ENCODE peak calls at places on chromosomes 4 and X, in six cellular contexts. One of them, this sample, is unnamed.

GRCh38 chr4:155657169-155657568 is 9.5 kb upstream of the GUCY1A1 start:
- DNase-seq in mesenchymal stem cell: no peak
- DNase-seq in neuronal stem cell: no peak
- DNase-seq in IMR-90: no peak
- DNase-seq in H9: no peak
- DNase-seq in H1: no peak
- DNase-seq in this sample: no peak

GRCh38 chr4:168587326-168588125 is 90.7 kb downstream of the PALLD start:
- DNase-seq in mesenchymal stem cell: peak
- DNase-seq in neuronal stem cell: no peak
- DNase-seq in IMR-90: peak
- DNase-seq in H9: no peak
- DNase-seq in H1: no peak
- DNase-seq in this sample: peak

GRCh38 chr4:54276633-54277426 is 47.7 kb downstream of the PDGFRA start:
- DNase-seq in mesenchymal stem cell: no peak
- DNase-seq in neuronal stem cell: no peak
- DNase-seq in IMR-90: no peak
- DNase-seq in H9: peak
- DNase-seq in H1: peak
- DNase-seq in this sample: peak

GRCh38 chr4:185624248-185624568 is 88.9 kb upstream of the PDLIM3 start:
- DNase-seq in mesenchymal stem cell: no peak
- DNase-seq in neuronal stem cell: no peak
- DNase-seq in IMR-90: no peak
- DNase-seq in H9: no peak
- DNase-seq in H1: no peak
- DNase-seq in this sample: no peak

GRCh38 chr4:46032061-46032460 is 91.8 kb downstream of the GABRG1 start:
- DNase-seq in mesenchymal stem cell: no peak
- DNase-seq in neuronal stem cell: no peak
- DNase-seq in IMR-90: no peak
- DNase-seq in H9: no peak
- DNase-seq in H1: no peak
- DNase-seq in this sample: no peak

GRCh38 chr4:41214158-41215146 is at the start of gene APBB2:
- DNase-seq in mesenchymal stem cell: peak
- DNase-seq in neuronal stem cell: peak
- DNase-seq in IMR-90: peak
- DNase-seq in H9: peak
- DNase-seq in H1: peak
- DNase-seq in this sample: peak

GRCh38 chrX:27966955-27967354 is 14.3 kb downstream of the DCAF8L1 start:
- DNase-seq in mesenchymal stem cell: peak
- DNase-seq in neuronal stem cell: no peak
- DNase-seq in IMR-90: peak
- DNase-seq in H9: no peak
- DNase-seq in H1: no peak
- DNase-seq in this sample: no peak

GRCh38 chrX:23381688-23382087 is 47.0 kb downstream of the PTCHD1 start:
- DNase-seq in mesenchymal stem cell: no peak
- DNase-seq in neuronal stem cell: no peak
- DNase-seq in IMR-90: no peak
- DNase-seq in H9: no peak
- DNase-seq in H1: no peak
- DNase-seq in this sample: no peak

GRCh38 chrX:627510-627964 is 3.1 kb upstream of the SHOX start:
- DNase-seq in mesenchymal stem cell: no peak
- DNase-seq in neuronal stem cell: no peak
- DNase-seq in IMR-90: no peak
- DNase-seq in H9: peak
- DNase-seq in H1: no peak
- DNase-seq in this sample: no peak

GRCh38 chr4:108060164-108060563 is 70.5 kb downstream of the HADH start:
- DNase-seq in mesenchymal stem cell: peak
- DNase-seq in neuronal stem cell: peak
- DNase-seq in IMR-90: peak
- DNase-seq in H9: peak
- DNase-seq in H1: no peak
- DNase-seq in this sample: peak

GRCh38 chrX:139692506-139692849 is 15.5 kb downstream of the MCF2 start:
- DNase-seq in mesenchymal stem cell: no peak
- DNase-seq in neuronal stem cell: no peak
- DNase-seq in IMR-90: no peak
- DNase-seq in H9: peak
- DNase-seq in H1: no peak
- DNase-seq in this sample: peak

GRCh38 chr4:147760176-147760575 is 28.3 kb downstream of the ARHGAP10 start:
- DNase-seq in mesenchymal stem cell: no peak
- DNase-seq in neuronal stem cell: no peak
- DNase-seq in IMR-90: no peak
- DNase-seq in H9: no peak
- DNase-seq in H1: no peak
- DNase-seq in this sample: no peak

GRCh38 chr4:73698217-73698616 is 42.2 kb upstream of the CXCL8 start:
- DNase-seq in mesenchymal stem cell: no peak
- DNase-seq in neuronal stem cell: no peak
- DNase-seq in IMR-90: peak
- DNase-seq in H9: no peak
- DNase-seq in H1: no peak
- DNase-seq in this sample: no peak

GRCh38 chr4:86582453-86582852 is 11.7 kb upstream of the PTPN13 start:
- DNase-seq in mesenchymal stem cell: no peak
- DNase-seq in neuronal stem cell: no peak
- DNase-seq in IMR-90: no peak
- DNase-seq in H9: no peak
- DNase-seq in H1: no peak
- DNase-seq in this sample: no peak

GRCh38 chrX:136712631-136713030 is 64.7 kb downstream of the CD40LG start:
- DNase-seq in mesenchymal stem cell: no peak
- DNase-seq in neuronal stem cell: no peak
- DNase-seq in IMR-90: no peak
- DNase-seq in H9: no peak
- DNase-seq in H1: no peak
- DNase-seq in this sample: no peak

GRCh38 chrX:23509256-23509655 is 158.0 kb upstream of the PRDX4 start:
- DNase-seq in mesenchymal stem cell: no peak
- DNase-seq in neuronal stem cell: no peak
- DNase-seq in IMR-90: no peak
- DNase-seq in H9: peak
- DNase-seq in H1: no peak
- DNase-seq in this sample: peak

GRCh38 chr4:89878611-89879010 is 16.0 kb upstream of the MMRN1 start:
- DNase-seq in mesenchymal stem cell: no peak
- DNase-seq in neuronal stem cell: no peak
- DNase-seq in IMR-90: no peak
- DNase-seq in H9: no peak
- DNase-seq in H1: no peak
- DNase-seq in this sample: no peak

GRCh38 chr4:54067163-54067562 is 2.8 kb upstream of the CHIC2 start:
- DNase-seq in mesenchymal stem cell: peak
- DNase-seq in neuronal stem cell: no peak
- DNase-seq in IMR-90: peak
- DNase-seq in H9: no peak
- DNase-seq in H1: no peak
- DNase-seq in this sample: no peak

GRCh38 chr4:101835121-101835904 is 44.8 kb downstream of the BANK1 start:
- DNase-seq in mesenchymal stem cell: peak
- DNase-seq in neuronal stem cell: no peak
- DNase-seq in IMR-90: peak
- DNase-seq in H9: no peak
- DNase-seq in H1: no peak
- DNase-seq in this sample: no peak

GRCh38 chrX:2609431-2610238 is 81.5 kb upstream of the CD99 start:
- DNase-seq in mesenchymal stem cell: peak
- DNase-seq in neuronal stem cell: no peak
- DNase-seq in IMR-90: peak
- DNase-seq in H9: no peak
- DNase-seq in H1: no peak
- DNase-seq in this sample: peak

GRCh38 chrX:43949669-43950068 is 23.5 kb downstream of the NDP start:
- DNase-seq in mesenchymal stem cell: no peak
- DNase-seq in neuronal stem cell: no peak
- DNase-seq in IMR-90: no peak
- DNase-seq in H9: peak
- DNase-seq in H1: peak
- DNase-seq in this sample: peak

GRCh38 chr4:123749408-123749807 is 352.8 kb downstream of the SPRY1 start:
- DNase-seq in mesenchymal stem cell: no peak
- DNase-seq in neuronal stem cell: no peak
- DNase-seq in IMR-90: no peak
- DNase-seq in H9: no peak
- DNase-seq in H1: no peak
- DNase-seq in this sample: peak

GRCh38 chrX:17154001-17154400 is 207.5 kb downstream of the REPS2 start:
- DNase-seq in mesenchymal stem cell: no peak
- DNase-seq in neuronal stem cell: no peak
- DNase-seq in IMR-90: no peak
- DNase-seq in H9: no peak
- DNase-seq in H1: no peak
- DNase-seq in this sample: no peak

GRCh38 chrX:51148848-51149247 is 183.8 kb upstream of the NUDT10 start:
- DNase-seq in mesenchymal stem cell: no peak
- DNase-seq in neuronal stem cell: no peak
- DNase-seq in IMR-90: no peak
- DNase-seq in H9: peak
- DNase-seq in H1: peak
- DNase-seq in this sample: peak

GRCh38 chr4:76147454-76148141 is 599 bp downstream of the NUP54 start:
- DNase-seq in mesenchymal stem cell: peak
- DNase-seq in neuronal stem cell: peak
- DNase-seq in IMR-90: peak
- DNase-seq in H9: peak
- DNase-seq in H1: peak
- DNase-seq in this sample: peak
- H2BK5ac ChIP-seq in mesenchymal stem cell: peak
- H2BK5ac ChIP-seq in neuronal stem cell: peak
- H2BK5ac ChIP-seq in IMR-90: peak
- H2BK5ac ChIP-seq in H9: no peak
- H2BK5ac ChIP-seq in H1: peak
- H2BK5ac ChIP-seq in this sample: peak

DNA sequence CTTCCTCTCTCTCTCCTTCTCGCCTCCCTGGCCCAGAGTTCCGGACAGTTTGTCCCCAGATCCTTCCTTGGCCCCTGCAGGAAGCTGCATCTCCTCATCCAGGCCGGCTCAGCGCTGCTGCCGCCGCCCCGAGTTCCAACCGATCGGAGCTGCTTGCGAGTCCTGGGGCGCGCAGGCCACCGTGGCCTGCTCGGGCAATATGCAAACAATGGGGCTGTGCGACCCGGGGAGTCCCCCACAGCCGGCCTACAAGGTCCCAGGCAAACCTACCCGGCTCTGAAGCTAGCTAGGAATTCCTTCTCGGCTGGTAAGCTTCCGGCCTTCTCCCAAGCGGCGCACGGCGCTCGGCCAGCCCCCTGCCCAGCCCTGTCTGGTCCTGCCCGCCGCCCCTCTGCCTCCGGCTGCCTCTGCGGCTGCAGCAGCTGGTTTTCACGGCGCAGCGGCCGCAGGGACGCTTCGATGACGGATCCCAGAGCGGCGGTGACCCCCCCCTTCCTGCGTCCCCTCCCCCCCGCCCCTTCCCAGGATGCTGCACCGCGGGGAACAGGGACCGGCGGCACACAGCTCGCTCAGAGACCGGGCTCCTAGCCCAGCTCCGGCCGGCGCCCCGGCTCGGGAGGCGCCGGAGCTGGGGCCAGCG is 59.4 kb downstream of the TSC22D3 start:
- DNase-seq in mesenchymal stem cell: no peak
- DNase-seq in neuronal stem cell: peak
- DNase-seq in IMR-90: peak
- DNase-seq in H9: peak
- DNase-seq in H1: no peak
- DNase-seq in this sample: peak
- H2BK5ac ChIP-seq in mesenchymal stem cell: no peak
- H2BK5ac ChIP-seq in neuronal stem cell: no peak
- H2BK5ac ChIP-seq in IMR-90: peak
- H2BK5ac ChIP-seq in H9: no peak
- H2BK5ac ChIP-seq in H1: no peak
- H2BK5ac ChIP-seq in this sample: peak

DNA sequence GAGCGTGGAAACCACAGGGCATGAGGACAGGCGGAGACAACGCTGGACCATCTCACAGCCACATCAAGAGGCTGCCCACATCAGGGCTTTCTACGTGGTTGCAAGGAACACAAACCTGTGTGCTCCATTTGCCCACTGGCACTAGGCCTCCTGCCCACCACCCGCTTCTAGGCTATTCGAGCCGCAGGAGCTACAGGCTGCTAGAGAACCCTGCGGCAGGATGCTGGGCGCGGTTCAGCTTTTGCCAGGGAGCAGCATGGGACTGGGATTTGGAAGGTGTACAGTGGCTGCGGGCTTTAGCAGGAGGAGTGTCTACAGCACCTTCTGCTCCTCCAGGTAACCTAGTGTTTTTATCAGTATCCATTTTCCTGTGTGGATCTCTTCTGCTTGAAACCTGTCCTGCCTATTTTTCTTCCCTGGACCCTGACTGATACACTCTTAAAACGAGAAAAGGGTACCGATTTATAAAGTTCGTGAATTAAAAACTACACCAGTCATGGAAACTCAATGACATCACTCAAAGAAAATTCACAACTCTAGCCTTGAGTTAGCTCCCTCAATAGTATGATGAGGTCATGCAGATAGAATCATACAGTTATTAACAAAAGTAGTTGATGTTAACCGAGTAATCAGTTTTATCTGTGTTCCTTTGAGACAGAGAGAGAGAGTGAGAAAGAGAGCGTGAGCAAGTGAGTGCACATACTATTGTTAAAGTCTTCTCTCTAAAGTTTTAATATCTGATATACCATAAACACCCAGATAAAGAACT is 12.8 kb downstream of the NOP14 start:
- DNase-seq in mesenchymal stem cell: no peak
- DNase-seq in neuronal stem cell: no peak
- DNase-seq in IMR-90: peak
- DNase-seq in H9: no peak
- DNase-seq in H1: no peak
- DNase-seq in this sample: no peak
- H2BK5ac ChIP-seq in mesenchymal stem cell: no peak
- H2BK5ac ChIP-seq in neuronal stem cell: no peak
- H2BK5ac ChIP-seq in IMR-90: no peak
- H2BK5ac ChIP-seq in H9: no peak
- H2BK5ac ChIP-seq in H1: no peak
- H2BK5ac ChIP-seq in this sample: no peak

GRCh38 chr4:169915545-169915944 is 110.7 kb downstream of the MFAP3L start:
- DNase-seq in mesenchymal stem cell: no peak
- DNase-seq in neuronal stem cell: no peak
- DNase-seq in IMR-90: no peak
- DNase-seq in H9: no peak
- DNase-seq in H1: no peak
- DNase-seq in this sample: no peak

GRCh38 chr4:169925678-169926077 is 100.5 kb downstream of the MFAP3L start:
- DNase-seq in mesenchymal stem cell: no peak
- DNase-seq in neuronal stem cell: no peak
- DNase-seq in IMR-90: no peak
- DNase-seq in H9: no peak
- DNase-seq in H1: no peak
- DNase-seq in this sample: no peak

GRCh38 chr4:169922632-169923276 is 103.4 kb downstream of the MFAP3L start:
- DNase-seq in mesenchymal stem cell: no peak
- DNase-seq in neuronal stem cell: no peak
- DNase-seq in IMR-90: no peak
- DNase-seq in H9: no peak
- DNase-seq in H1: no peak
- DNase-seq in this sample: no peak

GRCh38 chr4:169921732-169922131 is 104.5 kb downstream of the MFAP3L start:
- DNase-seq in mesenchymal stem cell: no peak
- DNase-seq in neuronal stem cell: no peak
- DNase-seq in IMR-90: no peak
- DNase-seq in H9: no peak
- DNase-seq in H1: no peak
- DNase-seq in this sample: no peak

GRCh38 chr4:169921237-169921636 is 105.0 kb downstream of the MFAP3L start:
- DNase-seq in mesenchymal stem cell: no peak
- DNase-seq in neuronal stem cell: no peak
- DNase-seq in IMR-90: no peak
- DNase-seq in H9: no peak
- DNase-seq in H1: no peak
- DNase-seq in this sample: no peak
- H2BK5ac ChIP-seq in mesenchymal stem cell: no peak
- H2BK5ac ChIP-seq in neuronal stem cell: no peak
- H2BK5ac ChIP-seq in IMR-90: no peak
- H2BK5ac ChIP-seq in H9: no peak
- H2BK5ac ChIP-seq in H1: peak
- H2BK5ac ChIP-seq in this sample: no peak

This sample was measured in mesendoderm.